ENCODE peak calls at places on chromosomes 3 and 15, in four cellular contexts. I, H, E and M are unnamed samples.

GRCh38 chr3:18389108-18389733 is 35.9 kb downstream of the SATB1 start:
- DNase-seq in I (no peak), E (peak), H (no peak), M (no peak)

GRCh38 chr3:16081661-16082060 is 92.8 kb upstream of the GALNT15 start:
- DNase-seq in H (no peak), I (no peak), E (no peak), M (no peak)

GRCh38 chr15:81347910-81348309 is 24.0 kb upstream of the STARD5 start:
- DNase-seq in I (no peak), H (no peak), E (no peak), M (no peak)

GRCh38 chr3:87307805-87308204 is 31.4 kb upstream of the POU1F1 start:
- DNase-seq in E (no peak), H (no peak), I (no peak), M (no peak)

GRCh38 chr3:177195941-177196472 is 1.3 kb downstream of the TBL1XR1 start:
- DNase-seq in E (peak), I (no peak), H (peak), M (no peak)

GRCh38 chr3:188929138-188929537 is 242.6 kb upstream of the TPRG1 start:
- DNase-seq in H (no peak), E (peak), I (no peak), M (no peak)

GRCh38 chr15:51759557-51760070 is 8.2 kb downstream of the TMOD2 start:
- DNase-seq in H (no peak), E (peak), I (no peak), M (peak)

GRCh38 chr3:134600166-134600670 is 50.6 kb downstream of the KY start:
- DNase-seq in H (no peak), E (peak), I (no peak), M (no peak)

GRCh38 chr15:98765610-98766009 is 117.3 kb downstream of the IGF1R start:
- DNase-seq in I (no peak), H (no peak), E (no peak), M (no peak)

GRCh38 chr3:130897316-130897715 is 3.4 kb downstream of the ATP2C1 start:
- DNase-seq in E (no peak), I (no peak), H (no peak), M (no peak)

GRCh38 chr3:174325834-174326705 is 533.1 kb upstream of the NAALADL2 start:
- DNase-seq in I (no peak), H (no peak), E (peak), M (no peak)

GRCh38 chr15:29885183-29885582 is 62.9 kb upstream of the TJP1 start:
- DNase-seq in I (no peak), E (no peak), H (no peak), M (no peak)

GRCh38 chr3:113819866-113820265 is 18.7 kb upstream of the GRAMD1C start:
- DNase-seq in H (no peak), E (no peak), I (no peak), M (no peak)

GRCh38 chr3:51538115-51538458 is 432 bp upstream of the RAD54L2 start:
- DNase-seq in I (no peak), E (peak), H (no peak), M (no peak)

GRCh38 chr3:58068126-58068809 is 60.0 kb downstream of the FLNB start:
- DNase-seq in I (no peak), E (no peak), H (no peak), M (no peak)

GRCh38 chr15:27989838-27990237 is 109.3 kb downstream of the OCA2 start:
- DNase-seq in E (no peak), I (no peak), H (no peak), M (no peak)

GRCh38 chr3:68876112-68876713 is 56.1 kb downstream of the TAFA4 start:
- DNase-seq in H (no peak), I (no peak), E (peak), M (no peak)

GRCh38 chr3:62041681-62042080 is 331.7 kb downstream of the FEZF2 start:
- DNase-seq in H (no peak), E (no peak), I (no peak), M (no peak)

GRCh38 chr3:45479627-45480026 is 91.3 kb downstream of the LARS2 start:
- DNase-seq in E (peak), I (no peak), H (no peak), M (no peak)

GRCh38 chr3:13009946-13010315 is 63.3 kb downstream of the IQSEC1 start:
- DNase-seq in I (no peak), H (no peak), E (no peak), M (no peak)

GRCh38 chr15:77416954-77417353 is 3.0 kb downstream of the PEAK1 start:
- DNase-seq in I (no peak), E (no peak), H (no peak), M (no peak)

GRCh38 chr3:126351771-126352475 is 5.3 kb downstream of the KLF15 start:
- DNase-seq in E (no peak), H (no peak), I (no peak), M (no peak)

GRCh38 chr3:124492824-124493223 is 237.4 kb upstream of the UMPS start:
- DNase-seq in E (peak), I (no peak), H (no peak), M (peak)

GRCh38 chr15:86087808-86088207 is 8.1 kb downstream of the AGBL1 start:
- DNase-seq in I (no peak), H (no peak), E (no peak), M (no peak)

GRCh38 chr15:67080118-67080899 is 14.9 kb downstream of the SMAD3 start:
- DNase-seq in H (no peak), E (peak), I (no peak), M (peak)

GRCh38 chr3:182465301-182466185 is 327.8 kb upstream of the ATP11B start:
- DNase-seq in I (no peak), H (no peak), E (no peak), M (no peak)

GRCh38 chr3:185283374-185283935 is 29.6 kb upstream of the EHHADH start:
- DNase-seq in E (peak), I (no peak), H (no peak), M (no peak)

GRCh38 chr15:73631915-73632669 is 1.1 kb downstream of the NPTN start:
- DNase-seq in H (peak), I (no peak), E (peak), M (no peak)

GRCh38 chr3:160577551-160578195 is 12.3 kb upstream of the KPNA4 start:
- DNase-seq in E (peak), I (no peak), H (no peak), M (no peak)

GRCh38 chr3:112111785-112112402 is 21.2 kb downstream of the GCSAM start:
- DNase-seq in H (no peak), I (no peak), E (peak), M (no peak)

DNA sequence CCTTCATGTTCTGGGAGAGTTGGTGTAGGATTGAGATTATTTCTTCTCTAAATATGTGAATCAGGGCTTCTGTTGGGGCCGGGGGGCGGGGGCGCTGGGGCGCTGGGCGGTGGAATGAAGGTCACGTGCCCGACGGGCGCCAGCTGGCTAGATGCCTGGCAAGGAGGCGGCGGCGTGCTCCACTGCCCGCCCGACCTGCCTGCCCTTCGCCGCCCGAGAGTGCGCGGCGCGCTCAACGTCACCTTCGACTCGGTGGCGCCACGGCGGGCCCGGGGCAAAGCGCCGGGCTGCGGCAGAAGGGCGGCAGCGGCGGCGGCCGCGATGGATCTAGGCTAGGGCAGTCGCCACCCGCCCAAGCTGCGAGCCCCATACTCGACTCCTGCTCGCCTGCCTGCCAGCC is 47.0 kb upstream of the LHFPL4 start:
- DNase-seq in H (no peak), E (peak), I (no peak), M (peak)
- H3K4me3 ChIP-seq in H (peak), E (no peak), I (peak), M (peak)

DNA sequence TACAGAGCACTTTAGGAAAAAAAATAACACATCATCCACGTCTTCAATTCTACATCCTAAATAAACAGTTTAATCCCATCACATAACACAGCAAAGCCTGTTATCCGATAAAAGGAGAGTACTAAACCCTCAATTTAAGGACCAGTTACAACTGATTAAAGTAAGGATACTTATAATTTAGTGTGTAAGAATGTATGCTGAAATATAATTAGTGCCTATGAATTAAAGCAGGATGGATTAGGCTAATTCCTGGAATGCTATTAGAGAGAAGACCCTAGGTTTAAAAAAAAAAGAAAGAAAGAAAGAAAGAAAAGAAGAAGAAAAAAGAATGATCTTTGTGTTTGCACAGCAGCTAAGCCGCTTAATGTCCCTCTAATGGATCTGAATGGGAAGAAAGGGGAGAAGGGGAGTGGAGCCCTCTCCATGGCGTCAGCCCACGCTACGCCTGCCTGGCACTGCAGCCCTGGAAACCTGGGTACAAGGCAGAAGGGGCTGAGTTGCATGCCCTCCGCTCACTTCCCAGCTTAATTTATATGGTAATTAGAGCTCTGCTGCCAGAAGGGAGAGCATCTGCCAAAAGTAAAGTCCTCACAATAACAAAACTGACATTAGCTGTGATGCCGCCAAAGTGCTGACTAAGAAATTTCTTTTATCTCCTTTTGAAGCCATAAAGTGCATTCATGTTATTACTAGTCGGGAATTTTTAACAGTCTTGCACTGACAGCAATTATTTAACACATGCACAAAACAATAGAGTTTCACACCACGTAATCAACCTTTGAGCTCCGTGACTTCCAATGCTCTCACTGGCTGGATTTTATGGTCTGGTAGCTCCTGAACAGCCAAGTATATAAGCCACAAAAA is 89.9 kb downstream of the FSIP1 start:
- DNase-seq in I (no peak), H (no peak), E (peak), M (no peak)
- H3K27ac ChIP-seq in I (no peak), H (no peak), E (no peak), M (no peak)

GRCh38 chr3:150889105-150889504 is 16.1 kb downstream of the MINDY4B start:
- DNase-seq in I (no peak), E (no peak), H (no peak), M (no peak)
- H3K4me3 ChIP-seq in I (no peak), E (no peak), H (no peak), M (no peak)

GRCh38 chr3:56784452-56785001 is 17.2 kb downstream of the ARHGEF3 start:
- DNase-seq in I (no peak), H (no peak), E (no peak), M (no peak)
- H3K27ac ChIP-seq in I (peak), H (peak), E (no peak), M (peak)

GRCh38 chr3:100120693-100121092 is 6.4 kb upstream of the FILIP1L start:
- DNase-seq in E (no peak), I (no peak), H (no peak), M (no peak)
- H3K4me3 ChIP-seq in E (no peak), I (no peak), H (no peak), M (no peak)

DNA sequence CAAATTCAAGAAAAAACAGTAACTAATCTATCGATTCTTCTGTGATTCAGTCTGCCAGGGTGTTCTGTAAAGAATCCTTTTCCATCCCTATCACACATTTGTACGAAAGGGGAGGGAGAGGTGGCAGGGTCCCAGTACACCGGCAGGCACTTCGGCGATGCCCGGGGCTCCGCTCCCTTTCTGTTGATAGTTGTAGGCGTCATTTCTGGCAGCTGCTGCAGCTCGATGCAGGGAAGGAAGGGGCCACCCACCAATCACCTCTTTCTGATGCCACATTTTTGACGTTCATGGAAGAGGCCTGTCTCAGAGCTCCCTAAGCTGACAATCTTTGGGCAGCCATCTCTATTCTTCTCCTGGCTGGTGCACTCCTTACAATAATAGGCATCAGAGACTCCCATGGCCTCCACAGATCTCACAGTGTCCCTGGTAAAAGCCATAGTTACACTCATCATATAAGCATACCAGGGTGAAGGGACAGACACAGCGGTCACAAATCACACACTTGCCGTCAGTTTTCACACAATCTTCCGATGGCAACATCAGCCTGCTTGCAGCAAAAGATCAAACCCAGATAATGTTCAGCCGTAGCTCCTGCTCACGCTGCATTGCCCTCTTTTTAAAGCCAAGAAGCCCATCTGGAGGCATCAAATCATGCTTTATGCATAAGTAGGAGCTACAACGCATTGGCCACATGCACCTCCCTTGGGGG is 60.8 kb upstream of the ZBTB38 start:
- DNase-seq in H (peak), I (no peak), E (no peak), M (no peak)
- H3K27ac ChIP-seq in H (no peak), I (no peak), E (no peak), M (no peak)